ENCODE peak calls at places on chromosomes 11 and 22, in four cellular contexts. K, P, U and T are unnamed samples.
A peak's percentile ranks its signal among the peaks of the same experiment; 100 is the strongest.

GRCh38 chr11:29305456-29306232 is 711.2 kb downstream of the KCNA4 start:
- DNase-seq in P (no peak), U (no peak), K (no peak), T (no peak)

GRCh38 chr11:18383388-18384156 is 10.8 kb upstream of the LDHA start:
- DNase-seq in P (no peak), K (peak; percentile 91), U (peak; percentile 59), T (peak; percentile 16)

GRCh38 chr11:22387126-22387525 is 48.9 kb downstream of the SLC17A6 start:
- DNase-seq in U (no peak), K (no peak), P (no peak), T (no peak)

GRCh38 chr11:115488945-115489344 is 15.3 kb downstream of the CADM1 start:
- DNase-seq in U (no peak), K (peak; percentile 72), P (no peak), T (no peak)

GRCh38 chr22:41943661-41944209 is 3.2 kb downstream of the CENPM start:
- DNase-seq in U (no peak), K (no peak), P (no peak), T (no peak)

GRCh38 chr11:94665116-94665659 is 98.0 kb downstream of the PIWIL4 start:
- DNase-seq in U (no peak), K (no peak), P (no peak), T (no peak)

GRCh38 chr11:48088682-48089050 is 108.3 kb downstream of the PTPRJ start:
- DNase-seq in P (no peak), U (no peak), K (no peak), T (no peak)

GRCh38 chr11:119885067-119885466 is 156.1 kb upstream of the NECTIN1 start:
- DNase-seq in K (no peak), P (no peak), U (no peak), T (no peak)

GRCh38 chr22:39703890-39704658 is 133.5 kb downstream of the CACNA1I start:
- DNase-seq in K (no peak), U (no peak), P (no peak), T (no peak)

GRCh38 chr22:24823787-24824186 is 17.8 kb downstream of the SGSM1 start:
- DNase-seq in K (no peak), U (no peak), P (no peak), T (no peak)

GRCh38 chr11:102317099-102317767 is at the start of gene BIRC3:
- DNase-seq in P (peak; percentile 64), K (peak; percentile 78), U (peak; percentile 78), T (peak; percentile 52)
- TF ChIP-seq SP1 in P (no peak), K (no peak), U (peak; percentile 49), T (no peak)

GRCh38 chr22:45468872-45469572 is 33.7 kb upstream of the FBLN1 start:
- DNase-seq in U (no peak), K (no peak), P (no peak), T (no peak)

GRCh38 chr22:45470871-45471270 is 31.8 kb upstream of the FBLN1 start:
- DNase-seq in P (no peak), K (no peak), U (no peak), T (no peak)

GRCh38 chr22:45473626-45474237 is 29.0 kb upstream of the FBLN1 start:
- DNase-seq in K (peak; percentile 41), P (no peak), U (no peak), T (no peak)

GRCh38 chr22:45472426-45472825 is 30.3 kb upstream of the FBLN1 start:
- DNase-seq in P (no peak), U (no peak), K (no peak), T (no peak)

GRCh38 chr22:45469573-45470383 is 32.9 kb upstream of the FBLN1 start:
- DNase-seq in K (no peak), P (no peak), U (no peak), T (no peak)
- TF ChIP-seq ELF4 in K (no peak), P (no peak), U (no peak), T (no peak)

GRCh38 chr11:122103366-122103765 is 12.6 kb downstream of the BLID start:
- DNase-seq in K (no peak), U (no peak), P (no peak), T (no peak)

GRCh38 chr11:122107566-122107965 is 8.4 kb downstream of the BLID start:
- DNase-seq in U (no peak), P (no peak), K (no peak), T (no peak)

GRCh38 chr11:122107045-122107444 is 9.0 kb downstream of the BLID start:
- DNase-seq in U (no peak), P (no peak), K (no peak), T (no peak)

GRCh38 chr11:122104381-122104780 is 11.6 kb downstream of the BLID start:
- DNase-seq in U (no peak), K (no peak), P (no peak), T (no peak)

GRCh38 chr11:122105009-122105828 is 10.8 kb downstream of the BLID start:
- DNase-seq in U (no peak), K (no peak), P (peak; percentile 15), T (no peak)
- TF ChIP-seq SP1 in U (no peak), K (no peak), P (no peak), T (no peak)

GRCh38 chr22:46971776-46972150 is 209.3 kb downstream of the TBC1D22A start:
- DNase-seq in K (no peak), P (no peak), U (no peak), T (no peak)

GRCh38 chr22:46970411-46971123 is 208.1 kb downstream of the TBC1D22A start:
- DNase-seq in P (no peak), K (no peak), U (no peak), T (no peak)

GRCh38 chr22:46972901-46973831 is 210.7 kb downstream of the TBC1D22A start:
- DNase-seq in K (no peak), P (no peak), U (no peak), T (no peak)

GRCh38 chr22:46971141-46971775 is 208.8 kb downstream of the TBC1D22A start:
- DNase-seq in P (no peak), K (no peak), U (no peak), T (no peak)

GRCh38 chr22:46972256-46972655 is 209.8 kb downstream of the TBC1D22A start:
- DNase-seq in U (no peak), P (no peak), K (no peak), T (no peak)
- TF ChIP-seq ELF4 in U (no peak), P (no peak), K (no peak), T (no peak)

GRCh38 chr11:113554531-113554930 is 79.3 kb upstream of the DRD2 start:
- DNase-seq in K (no peak), P (no peak), U (peak; percentile 28), T (no peak)
- TF ChIP-seq SP1 in K (no peak), P (no peak), U (no peak), T (no peak)

GRCh38 chr11:35079581-35079980 is 59.4 kb upstream of the CD44 start:
- DNase-seq in K (no peak), P (no peak), U (no peak), T (no peak)

GRCh38 chr11:35082322-35083180 is 56.4 kb upstream of the CD44 start:
- DNase-seq in U (peak; percentile 76), K (no peak), P (peak; percentile 56), T (peak; percentile 27)

GRCh38 chr11:35076201-35077100 is 62.5 kb upstream of the CD44 start:
- DNase-seq in P (no peak), U (no peak), K (no peak), T (no peak)

GRCh38 chr11:35073691-35074382 is 65.1 kb upstream of the CD44 start:
- DNase-seq in K (no peak), U (peak; percentile 22), P (no peak), T (no peak)

GRCh38 chr11:35077709-35078695 is 61.0 kb upstream of the CD44 start:
- DNase-seq in P (no peak), K (no peak), U (no peak), T (no peak)
- TF ChIP-seq ELF4 in P (no peak), K (no peak), U (no peak), T (no peak)